ENCODE peak calls at places on chromosomes 11 and 22, in six cellular contexts. I, D, B, E, O and T are unnamed samples.

GRCh38 chr22:48709453-48709852 is 1118.2 kb downstream of the BRD1 start:
- DNase-seq in I (no peak), D (no peak), B (no peak), E (no peak), O (no peak), T (no peak)

GRCh38 chr11:62542750-62543567 is 3.6 kb downstream of the AHNAK start:
- DNase-seq in I (peak; percentile 37), D (peak; percentile 87), B (no peak), E (peak; percentile 50), O (no peak), T (peak; percentile 56)

GRCh38 chr22:36612458-36612857 is 83.5 kb upstream of the EIF3D start:
- DNase-seq in I (no peak), D (peak; percentile 26), B (no peak), E (no peak), O (no peak), T (no peak)

GRCh38 chr22:46007003-46007847 is 30.3 kb upstream of the WNT7B start:
- DNase-seq in I (peak; percentile 30), D (peak; percentile 90), B (no peak), E (no peak), O (peak; percentile 77), T (peak; percentile 65)

GRCh38 chr11:68657021-68657780 is 27.1 kb upstream of the GAL start:
- DNase-seq in I (no peak), D (no peak), B (no peak), E (no peak), O (no peak), T (no peak)

GRCh38 chr11:46361283-46362145 is 14.3 kb downstream of the DGKZ start:
- DNase-seq in I (peak; percentile 90), D (no peak), B (no peak), E (no peak), O (peak; percentile 49), T (no peak)

GRCh38 chr22:35887296-35887875 is 141.2 kb downstream of the RBFOX2 start:
- DNase-seq in I (no peak), D (peak; percentile 23), B (no peak), E (no peak), O (no peak), T (no peak)

GRCh38 chr22:23113067-23113846 is 28.5 kb downstream of the RSPH14 start:
- DNase-seq in I (peak; percentile 90), D (no peak), B (no peak), E (no peak), O (no peak), T (no peak)

GRCh38 chr11:112016088-112016764 is 9.0 kb upstream of the DLAT start:
- DNase-seq in I (no peak), D (no peak), B (no peak), E (no peak), O (no peak), T (no peak)